ENCODE peak calls at places on chromosomes 7 and 10, in eight cellular contexts. Q, U, K, B, M, W, P and F are unnamed samples.

GRCh38 chr10:109953745-109954144 is 30.4 kb upstream of the XPNPEP1 start:
- DNase-seq in Q (peak), P (no peak), M (peak), B (no peak), W (no peak), U (no peak), K (no peak), F (no peak)

GRCh38 chr7:73725703-73726466 is 6.4 kb upstream of the STX1A start:
- DNase-seq in M (peak), Q (peak), W (peak), B (peak), U (peak), K (peak), P (peak), F (peak)

GRCh38 chr7:44196450-44196872 is 4.3 kb upstream of the YKT6 start:
- DNase-seq in U (peak), P (peak), M (peak), W (no peak), Q (peak), K (peak), B (no peak), F (peak)

GRCh38 chr7:149196705-149197171 is 1.4 kb downstream of the ZNF282 start:
- DNase-seq in Q (no peak), K (peak), B (no peak), U (no peak), W (no peak), P (peak), M (peak), F (no peak)

GRCh38 chr10:60175418-60175817 is 214.3 kb downstream of the ANK3 start:
- DNase-seq in W (no peak), U (no peak), P (no peak), Q (no peak), M (peak), K (peak), B (no peak), F (no peak)

GRCh38 chr10:102450374-102451104 is 804 bp downstream of the C10orf95 start:
- DNase-seq in M (peak), K (peak), P (peak), B (peak), Q (peak), U (peak), W (peak), F (peak)

GRCh38 chr10:46232084-46232483 is 54.7 kb upstream of the ANTXRL start:
- DNase-seq in M (no peak), Q (no peak), P (no peak), K (peak), B (no peak), W (no peak), U (no peak), F (peak)

GRCh38 chr10:69327463-69328345 is 49.4 kb downstream of the HK1 start:
- DNase-seq in W (no peak), U (no peak), P (no peak), K (peak), B (no peak), M (peak), Q (peak), F (no peak)

GRCh38 chr7:17910377-17910776 is 29.9 kb downstream of the SNX13 start:
- DNase-seq in K (no peak), W (no peak), B (no peak), P (no peak), M (no peak), Q (no peak), U (no peak), F (no peak)

GRCh38 chr7:137135654-137136350 is 207.7 kb downstream of the PTN start:
- DNase-seq in W (no peak), B (no peak), K (no peak), U (no peak), M (peak), Q (no peak), P (no peak), F (no peak)

GRCh38 chr10:11683529-11684320 is 58.5 kb upstream of the ECHDC3 start:
- DNase-seq in Q (no peak), U (no peak), P (no peak), M (no peak), W (no peak), B (no peak), K (no peak), F (no peak)

GRCh38 chr7:70458195-70458695 is 673.7 kb upstream of the GALNT17 start:
- DNase-seq in Q (no peak), P (no peak), B (no peak), W (no peak), K (no peak), U (no peak), M (no peak), F (no peak)

GRCh38 chr7:66110861-66111260 is 3.8 kb upstream of the CRCP start:
- DNase-seq in U (peak), W (no peak), Q (no peak), K (no peak), P (peak), M (peak), B (no peak), F (no peak)

GRCh38 chr7:5533821-5534367 is 110.3 kb upstream of the TNRC18 start:
- DNase-seq in B (no peak), W (no peak), K (no peak), Q (no peak), P (no peak), U (no peak), M (no peak), F (no peak)

GRCh38 chr10:113293167-113293566 is 259.7 kb upstream of the HABP2 start:
- DNase-seq in U (no peak), M (no peak), Q (no peak), K (no peak), P (no peak), B (no peak), W (no peak), F (no peak)

GRCh38 chr10:74544106-74544505 is 282.3 kb upstream of the KAT6B start:
- DNase-seq in P (peak), B (no peak), U (no peak), M (peak), K (no peak), Q (no peak), W (no peak), F (no peak)

GRCh38 chr7:17560516-17560915 is 262.1 kb downstream of the AHR start:
- DNase-seq in B (no peak), U (no peak), K (no peak), Q (no peak), M (peak), W (no peak), P (no peak), F (no peak)

GRCh38 chr7:101941481-101942383 is 124.3 kb downstream of the CUX1 start:
- DNase-seq in P (peak), Q (peak), W (no peak), M (peak), B (no peak), U (no peak), K (no peak), F (no peak)

GRCh38 chr7:157500171-157500960 is 163.6 kb downstream of the DNAJB6 start:
- DNase-seq in K (peak), B (no peak), W (no peak), M (no peak), U (no peak), Q (no peak), P (no peak), F (peak)

GRCh38 chr7:22296916-22297315 is 60.0 kb downstream of the RAPGEF5 start:
- DNase-seq in U (no peak), Q (no peak), B (no peak), P (no peak), M (no peak), W (no peak), K (no peak), F (no peak)

GRCh38 chr7:5549096-5549896 is 125.7 kb upstream of the TNRC18 start:
- DNase-seq in Q (no peak), P (peak), M (peak), U (peak), W (no peak), K (peak), B (no peak), F (no peak)

GRCh38 chr7:140230862-140231778 is 54.3 kb upstream of the KDM7A start:
- DNase-seq in K (peak), W (peak), B (peak), Q (peak), U (peak), M (peak), P (no peak), F (peak)

GRCh38 chr7:134739362-134739761 is 40.1 kb upstream of the CALD1 start:
- DNase-seq in M (no peak), P (no peak), K (peak), U (no peak), W (no peak), Q (no peak), B (no peak), F (no peak)

GRCh38 chr7:26507375-26508068 is 215.9 kb downstream of the SNX10 start:
- DNase-seq in P (no peak), K (no peak), Q (no peak), W (no peak), M (no peak), B (no peak), U (no peak), F (no peak)